ENCODE peak calls at places on chromosomes 4 and X, in four cellular contexts. P, Y, K and F are unnamed samples.
A peak's percentile ranks its signal among the peaks of the same experiment; 100 is the strongest.

GRCh38 chr4:156146581-156146980 is 192.9 kb upstream of the CTSO start:
- DNase-seq in P (no peak), Y (no peak), K (no peak), F (no peak)

GRCh38 chr4:40038972-40039371 is 17.7 kb upstream of the N4BP2 start:
- DNase-seq in P (no peak), Y (no peak), K (no peak), F (no peak)

GRCh38 chrX:3548743-3549441 is 164.6 kb downstream of the PRKX start:
- DNase-seq in Y (no peak), P (peak; percentile 7), K (peak; percentile 12), F (no peak)

GRCh38 chr4:61406677-61407076 is 206.6 kb downstream of the ADGRL3 start:
- DNase-seq in P (no peak), Y (no peak), K (no peak), F (no peak)

GRCh38 chrX:14673764-14674163 is 144.4 kb downstream of the GLRA2 start:
- DNase-seq in K (no peak), Y (no peak), P (peak; percentile 78), F (no peak)

GRCh38 chrX:16797841-16798240 is 11.6 kb downstream of the TXLNG start:
- DNase-seq in K (no peak), Y (no peak), P (no peak), F (no peak)

GRCh38 chrX:154040307-154040756 is 20.6 kb upstream of the IRAK1 start:
- DNase-seq in P (no peak), K (no peak), Y (no peak), F (no peak)

GRCh38 chrX:15686818-15687685 is 22.4 kb upstream of the CLTRN start:
- DNase-seq in Y (no peak), K (peak; percentile 39), P (peak; percentile 8), F (no peak)

GRCh38 chrX:123878177-123878576 is 18.3 kb downstream of the XIAP start:
- DNase-seq in Y (no peak), K (no peak), P (no peak), F (no peak)

GRCh38 chr4:52037730-52038108 is 380 bp downstream of the SGCB start:
- DNase-seq in P (no peak), K (peak; percentile 38), Y (peak; percentile 60), F (peak; percentile 76)

GRCh38 chr4:2511645-2512131 is 24.8 kb upstream of the FAM193A start:
- DNase-seq in K (no peak), Y (no peak), P (no peak), F (no peak)

GRCh38 chrX:45712067-45712466 is 511.4 kb upstream of the DIPK2B start:
- DNase-seq in K (no peak), Y (no peak), P (no peak), F (no peak)

GRCh38 chr4:8121236-8122015 is 37.2 kb downstream of the ABLIM2 start:
- DNase-seq in K (no peak), Y (no peak), P (no peak), F (no peak)

GRCh38 chr4:52014903-52015302 is 5.3 kb downstream of the LRRC66 start:
- DNase-seq in K (no peak), Y (no peak), P (no peak), F (no peak)

GRCh38 chrX:11437642-11438379 is 144.6 kb downstream of the AMELX start:
- DNase-seq in Y (peak; percentile 61), K (peak; percentile 29), P (no peak), F (no peak)

GRCh38 chr4:169175035-169175434 is 95.7 kb downstream of the SH3RF1 start:
- DNase-seq in K (no peak), P (no peak), Y (no peak), F (no peak)

GRCh38 chr4:176883681-176884418 is 91.1 kb upstream of the VEGFC start:
- DNase-seq in P (no peak), Y (no peak), K (no peak), F (no peak)

GRCh38 chr4:15784959-15785634 is 7.0 kb downstream of the CD38 start:
- DNase-seq in P (no peak), K (no peak), Y (no peak), F (no peak)

GRCh38 chrX:151902813-151903591 is 9.7 kb upstream of the MAGEA4 start:
- DNase-seq in Y (peak; percentile 76), K (peak; percentile 14), P (peak; percentile 29), F (no peak)

GRCh38 chr4:97761760-97762512 is 381.3 kb downstream of the STPG2 start:
- DNase-seq in K (no peak), P (no peak), Y (no peak), F (no peak)
- H3K27ac ChIP-seq in K (no peak overlapping the region), P (no peak overlapping the region), Y (no peak overlapping the region), F (no peak overlapping the region)

DNA sequence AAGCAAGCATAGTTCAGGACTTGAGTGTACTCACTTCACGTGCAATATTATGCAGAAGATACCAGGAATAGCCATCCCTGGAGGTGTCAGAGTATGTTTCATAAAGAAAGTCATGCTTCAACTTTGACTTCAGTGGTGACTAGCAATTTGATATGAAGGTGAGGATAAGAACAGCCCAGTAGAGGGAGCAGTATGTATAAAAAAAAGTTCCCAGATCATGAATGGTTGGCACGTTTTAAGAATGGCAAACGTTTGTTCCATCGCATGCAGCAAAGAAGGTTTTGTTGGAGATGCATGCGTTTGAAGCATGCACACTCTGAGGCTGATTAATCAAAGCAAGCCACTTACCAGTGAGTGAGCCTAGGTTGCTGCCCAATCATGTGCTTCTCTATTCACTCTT is 33.5 kb upstream of the SLITRK4 start:
- DNase-seq in P (no peak), Y (no peak), K (no peak), F (no peak)
- H3K36me3 ChIP-seq in P (no peaks in the 10 kb centered on the region), Y (no peaks in the 10 kb centered on the region), K (no peaks in the 10 kb centered on the region), F (no peaks in the 10 kb centered on the region)

GRCh38 chrX:133370719-133371275 is 44.5 kb downstream of the GPC4 start:
- DNase-seq in K (no peak), P (no peak), Y (no peak), F (no peak)

GRCh38 chrX:133373366-133374079 is 41.8 kb downstream of the GPC4 start:
- DNase-seq in P (no peak), K (no peak), Y (no peak), F (no peak)

GRCh38 chrX:133374874-133375387 is 40.4 kb downstream of the GPC4 start:
- DNase-seq in Y (no peak), P (no peak), K (no peak), F (no peak)

GRCh38 chrX:133376422-133376821 is 38.9 kb downstream of the GPC4 start:
- DNase-seq in P (no peak), Y (no peak), K (no peak), F (no peak)

DNA sequence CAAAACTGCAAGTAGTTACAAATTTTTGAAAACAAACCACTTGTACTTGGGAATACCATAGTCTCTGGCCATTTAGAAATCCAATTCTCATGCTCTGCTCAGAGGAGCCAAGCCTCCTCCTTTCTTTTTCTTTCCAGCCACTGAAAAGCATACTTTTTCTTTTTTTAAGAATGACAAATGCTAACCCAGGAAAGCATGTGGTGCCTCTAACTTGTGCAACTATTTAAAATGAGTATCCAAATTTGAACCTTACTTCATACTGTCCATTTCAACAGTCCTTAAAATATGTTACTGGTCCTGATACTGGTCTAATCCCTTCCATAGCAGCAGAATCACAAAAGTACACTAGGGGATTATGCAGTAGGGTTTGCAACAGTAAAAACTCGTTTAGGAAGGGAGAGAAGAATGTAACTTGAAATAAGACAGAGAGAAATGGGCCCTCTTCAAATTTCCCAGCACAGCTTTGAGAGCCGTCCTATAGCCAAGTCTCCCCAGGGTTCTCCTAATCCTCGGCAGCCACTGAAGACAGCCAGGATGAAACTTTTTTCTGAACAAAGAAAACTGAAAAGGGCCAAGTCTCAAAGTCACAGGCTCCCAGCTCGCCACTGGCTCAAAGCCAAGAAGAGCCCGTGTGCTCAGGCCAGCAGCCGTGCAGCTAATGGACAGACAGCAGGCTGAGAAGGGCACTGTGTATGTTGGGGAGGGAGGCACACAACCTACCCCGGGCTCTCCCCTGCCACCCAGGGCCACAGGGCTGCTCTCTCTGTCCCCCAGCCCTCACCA is 39.5 kb downstream of the GPC4 start:
- DNase-seq in P (no peak), K (peak; percentile 4), Y (no peak), F (no peak)
- H3K27ac ChIP-seq in P (no peak overlapping the region), K (no peak overlapping the region), Y (no peak overlapping the region), F (no peak overlapping the region)

GRCh38 chrX:38612281-38612680 is 50.9 kb downstream of the TSPAN7 start:
- DNase-seq in Y (no peak), P (no peak), K (no peak), F (no peak)

GRCh38 chrX:38620623-38621022 is 59.3 kb downstream of the TSPAN7 start:
- DNase-seq in K (no peak), P (no peak), Y (no peak), F (no peak)

GRCh38 chrX:38616904-38617303 is 55.6 kb downstream of the TSPAN7 start:
- DNase-seq in P (no peak), K (no peak), Y (no peak), F (no peak)

GRCh38 chrX:38614485-38614884 is 53.1 kb downstream of the TSPAN7 start:
- DNase-seq in Y (no peak), K (no peak), P (no peak), F (no peak)

GRCh38 chrX:38618152-38618551 is 56.8 kb downstream of the TSPAN7 start:
- DNase-seq in K (no peak), Y (no peak), P (no peak), F (no peak)
- H3K36me3 ChIP-seq in K (no peaks in the 10 kb centered on the region), Y (no peaks in the 10 kb centered on the region), P (no peaks in the 10 kb centered on the region), F (no peaks in the 10 kb centered on the region)

GRCh38 chrX:37504991-37505390 is 66.5 kb upstream of the LANCL3 start:
- DNase-seq in P (no peak), K (no peak), Y (no peak), F (peak; percentile 61)

DNA sequence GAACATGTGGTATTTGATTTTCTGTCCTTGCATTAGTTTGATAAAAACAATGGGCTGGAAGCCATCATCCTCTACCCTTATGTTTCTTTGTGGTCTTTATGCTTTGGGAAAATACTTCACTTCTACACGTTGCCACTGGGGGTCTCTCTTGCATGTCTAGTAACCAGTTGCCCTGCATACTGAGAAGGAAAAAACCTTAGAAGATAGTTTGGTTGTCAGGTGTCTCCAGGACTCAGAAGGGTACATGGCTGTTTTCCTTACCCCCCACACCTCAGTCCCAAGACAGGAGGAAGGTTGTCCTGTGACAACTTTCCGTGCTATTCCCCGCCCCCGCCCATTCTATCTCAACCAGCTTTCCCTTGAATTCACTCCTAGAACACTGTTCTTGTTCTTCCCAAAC is 62.1 kb upstream of the LANCL3 start:
- DNase-seq in Y (no peak), P (no peak), K (no peak), F (no peak)
- H3K27ac ChIP-seq in Y (no peak overlapping the region), P (no peak overlapping the region), K (no peak overlapping the region), F (no peak overlapping the region)

DNA sequence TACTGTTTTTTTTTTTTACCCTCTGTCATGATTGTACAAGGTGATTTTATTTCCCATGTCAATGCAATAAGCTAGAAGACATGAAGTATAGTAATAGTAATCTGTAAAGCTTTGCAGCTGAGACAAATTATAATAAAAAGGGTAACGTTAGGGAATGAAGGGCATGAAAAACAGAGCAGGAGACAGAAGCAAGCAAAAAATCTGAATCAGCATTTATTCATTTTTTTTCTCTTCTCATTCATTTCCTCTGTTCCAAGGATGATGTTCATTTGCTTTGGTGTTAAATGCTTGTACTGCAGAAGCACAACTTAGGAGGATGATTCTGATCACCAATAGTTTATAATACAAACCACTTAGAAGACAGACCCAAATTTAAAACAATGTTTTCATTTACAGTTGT is 64.3 kb downstream of the CCKAR start:
- DNase-seq in K (no peak), Y (no peak), P (no peak), F (no peak)
- H3K36me3 ChIP-seq in K (peaks cover 84% of the 10 kb centered on the region), Y (no peaks in the 10 kb centered on the region), P (peaks cover 9% of the 10 kb centered on the region), F (peaks cover 42% of the 10 kb centered on the region)